ENCODE peak calls at places on chromosomes 13 and 19, in six cellular contexts. One of them, this sample, is unnamed.

GRCh38 chr19:13492128-13492527 is 14.2 kb downstream of the CACNA1A start:
- DNase-seq in HTR-8/SVneo: no peak
- DNase-seq in mesothelial cell of epicardium: no peak
- DNase-seq in CD4-positive, CD25-positive, alpha-beta regulatory T cell: no peak
- DNase-seq in RPMI7951: no peak
- DNase-seq in cardiac fibroblast: peak
- DNase-seq in this sample: no peak

GRCh38 chr13:25422153-25422552 is 50.4 kb downstream of the ATP8A2 start:
- DNase-seq in HTR-8/SVneo: no peak
- DNase-seq in mesothelial cell of epicardium: no peak
- DNase-seq in CD4-positive, CD25-positive, alpha-beta regulatory T cell: no peak
- DNase-seq in RPMI7951: no peak
- DNase-seq in cardiac fibroblast: no peak
- DNase-seq in this sample: no peak

GRCh38 chr19:18340990-18341868 is 831 bp downstream of the PGPEP1 start:
- DNase-seq in HTR-8/SVneo: peak
- DNase-seq in mesothelial cell of epicardium: no peak
- DNase-seq in CD4-positive, CD25-positive, alpha-beta regulatory T cell: peak
- DNase-seq in RPMI7951: peak
- DNase-seq in cardiac fibroblast: peak
- DNase-seq in this sample: peak

GRCh38 chr19:35856546-35857149 is at the start of gene KIRREL2:
- DNase-seq in HTR-8/SVneo: peak
- DNase-seq in mesothelial cell of epicardium: peak
- DNase-seq in CD4-positive, CD25-positive, alpha-beta regulatory T cell: no peak
- DNase-seq in RPMI7951: no peak
- DNase-seq in cardiac fibroblast: no peak
- DNase-seq in this sample: no peak

GRCh38 chr13:45718063-45718462 is 15.9 kb downstream of the CBY2 start:
- DNase-seq in HTR-8/SVneo: no peak
- DNase-seq in mesothelial cell of epicardium: no peak
- DNase-seq in CD4-positive, CD25-positive, alpha-beta regulatory T cell: peak
- DNase-seq in RPMI7951: peak
- DNase-seq in cardiac fibroblast: peak
- DNase-seq in this sample: no peak

GRCh38 chr13:114315074-114315785 is 927 bp downstream of the CHAMP1 start:
- DNase-seq in HTR-8/SVneo: no peak
- DNase-seq in mesothelial cell of epicardium: no peak
- DNase-seq in CD4-positive, CD25-positive, alpha-beta regulatory T cell: peak
- DNase-seq in RPMI7951: peak
- DNase-seq in cardiac fibroblast: no peak
- DNase-seq in this sample: peak

GRCh38 chr13:79909664-79910063 is 428.7 kb downstream of the NDFIP2 start:
- DNase-seq in HTR-8/SVneo: no peak
- DNase-seq in mesothelial cell of epicardium: no peak
- DNase-seq in CD4-positive, CD25-positive, alpha-beta regulatory T cell: no peak
- DNase-seq in RPMI7951: no peak
- DNase-seq in cardiac fibroblast: no peak
- DNase-seq in this sample: no peak

GRCh38 chr19:9857920-9858746 is 23.0 kb downstream of the PIN1 start:
- DNase-seq in HTR-8/SVneo: no peak
- DNase-seq in mesothelial cell of epicardium: no peak
- DNase-seq in CD4-positive, CD25-positive, alpha-beta regulatory T cell: peak
- DNase-seq in RPMI7951: no peak
- DNase-seq in cardiac fibroblast: peak
- DNase-seq in this sample: peak

GRCh38 chr13:114131581-114132418 is 623 bp downstream of the RASA3 start:
- DNase-seq in HTR-8/SVneo: no peak
- DNase-seq in mesothelial cell of epicardium: no peak
- DNase-seq in CD4-positive, CD25-positive, alpha-beta regulatory T cell: peak
- DNase-seq in RPMI7951: no peak
- DNase-seq in cardiac fibroblast: peak
- DNase-seq in this sample: peak

GRCh38 chr19:8307400-8307964 is 676 bp downstream of the CD320 start:
- DNase-seq in HTR-8/SVneo: no peak
- DNase-seq in mesothelial cell of epicardium: peak
- DNase-seq in CD4-positive, CD25-positive, alpha-beta regulatory T cell: no peak
- DNase-seq in RPMI7951: no peak
- DNase-seq in cardiac fibroblast: no peak
- DNase-seq in this sample: no peak

GRCh38 chr19:4909172-4909896 is at the start of gene UHRF1:
- DNase-seq in HTR-8/SVneo: peak
- DNase-seq in mesothelial cell of epicardium: no peak
- DNase-seq in CD4-positive, CD25-positive, alpha-beta regulatory T cell: no peak
- DNase-seq in RPMI7951: peak
- DNase-seq in cardiac fibroblast: peak
- DNase-seq in this sample: no peak

GRCh38 chr19:17751912-17752273 is 616 bp downstream of the FCHO1 start:
- DNase-seq in HTR-8/SVneo: no peak
- DNase-seq in mesothelial cell of epicardium: no peak
- DNase-seq in CD4-positive, CD25-positive, alpha-beta regulatory T cell: no peak
- DNase-seq in RPMI7951: no peak
- DNase-seq in cardiac fibroblast: no peak
- DNase-seq in this sample: no peak

GRCh38 chr19:13884726-13885591 is 8.0 kb downstream of the NANOS3 start:
- DNase-seq in HTR-8/SVneo: no peak
- DNase-seq in mesothelial cell of epicardium: no peak
- DNase-seq in CD4-positive, CD25-positive, alpha-beta regulatory T cell: no peak
- DNase-seq in RPMI7951: no peak
- DNase-seq in cardiac fibroblast: no peak
- DNase-seq in this sample: no peak

GRCh38 chr19:56983148-56983547 is 136.6 kb upstream of the USP29 start:
- DNase-seq in HTR-8/SVneo: no peak
- DNase-seq in mesothelial cell of epicardium: no peak
- DNase-seq in CD4-positive, CD25-positive, alpha-beta regulatory T cell: no peak
- DNase-seq in RPMI7951: no peak
- DNase-seq in cardiac fibroblast: no peak
- DNase-seq in this sample: no peak

GRCh38 chr13:65595881-65596280 is 1634.3 kb downstream of the PCDH9 start:
- DNase-seq in HTR-8/SVneo: no peak
- DNase-seq in mesothelial cell of epicardium: no peak
- DNase-seq in CD4-positive, CD25-positive, alpha-beta regulatory T cell: no peak
- DNase-seq in RPMI7951: no peak
- DNase-seq in cardiac fibroblast: peak
- DNase-seq in this sample: no peak

GRCh38 chr13:114148521-114148855 is 16.1 kb upstream of the RASA3 start:
- DNase-seq in HTR-8/SVneo: no peak
- DNase-seq in mesothelial cell of epicardium: no peak
- DNase-seq in CD4-positive, CD25-positive, alpha-beta regulatory T cell: peak
- DNase-seq in RPMI7951: no peak
- DNase-seq in cardiac fibroblast: no peak
- DNase-seq in this sample: peak

GRCh38 chr13:52849727-52850395 is 1.4 kb upstream of the PCDH8 start:
- DNase-seq in HTR-8/SVneo: no peak
- DNase-seq in mesothelial cell of epicardium: no peak
- DNase-seq in CD4-positive, CD25-positive, alpha-beta regulatory T cell: no peak
- DNase-seq in RPMI7951: no peak
- DNase-seq in cardiac fibroblast: no peak
- DNase-seq in this sample: no peak

GRCh38 chr19:56603829-56604228 is 8.7 kb downstream of the ZNF71 start:
- DNase-seq in HTR-8/SVneo: no peak
- DNase-seq in mesothelial cell of epicardium: no peak
- DNase-seq in CD4-positive, CD25-positive, alpha-beta regulatory T cell: no peak
- DNase-seq in RPMI7951: no peak
- DNase-seq in cardiac fibroblast: no peak
- DNase-seq in this sample: no peak

GRCh38 chr19:38392707-38393308 is 4.3 kb downstream of the SPRED3 start:
- DNase-seq in HTR-8/SVneo: no peak
- DNase-seq in mesothelial cell of epicardium: no peak
- DNase-seq in CD4-positive, CD25-positive, alpha-beta regulatory T cell: no peak
- DNase-seq in RPMI7951: peak
- DNase-seq in cardiac fibroblast: peak
- DNase-seq in this sample: no peak

GRCh38 chr19:55080121-55080914 is 4.6 kb downstream of the EPS8L1 start:
- DNase-seq in HTR-8/SVneo: peak
- DNase-seq in mesothelial cell of epicardium: peak
- DNase-seq in CD4-positive, CD25-positive, alpha-beta regulatory T cell: peak
- DNase-seq in RPMI7951: peak
- DNase-seq in cardiac fibroblast: peak
- DNase-seq in this sample: peak

GRCh38 chr13:59038824-59039223 is 1124.9 kb downstream of the DIAPH3 start:
- DNase-seq in HTR-8/SVneo: peak
- DNase-seq in mesothelial cell of epicardium: no peak
- DNase-seq in CD4-positive, CD25-positive, alpha-beta regulatory T cell: no peak
- DNase-seq in RPMI7951: peak
- DNase-seq in cardiac fibroblast: peak
- DNase-seq in this sample: no peak

GRCh38 chr19:4186087-4186993 is 3.9 kb downstream of the ANKRD24 start:
- DNase-seq in HTR-8/SVneo: peak
- DNase-seq in mesothelial cell of epicardium: peak
- DNase-seq in CD4-positive, CD25-positive, alpha-beta regulatory T cell: peak
- DNase-seq in RPMI7951: peak
- DNase-seq in cardiac fibroblast: peak
- DNase-seq in this sample: peak

GRCh38 chr19:44943801-44944249 is 1.8 kb downstream of the APOC4 start:
- DNase-seq in HTR-8/SVneo: no peak
- DNase-seq in mesothelial cell of epicardium: no peak
- DNase-seq in CD4-positive, CD25-positive, alpha-beta regulatory T cell: no peak
- DNase-seq in RPMI7951: peak
- DNase-seq in cardiac fibroblast: peak
- DNase-seq in this sample: no peak

GRCh38 chr13:95784161-95784880 is 107.4 kb downstream of the DNAJC3 start:
- DNase-seq in HTR-8/SVneo: peak
- DNase-seq in mesothelial cell of epicardium: no peak
- DNase-seq in CD4-positive, CD25-positive, alpha-beta regulatory T cell: no peak
- DNase-seq in RPMI7951: peak
- DNase-seq in cardiac fibroblast: peak
- DNase-seq in this sample: no peak

GRCh38 chr19:47111081-47111589 is 2.4 kb downstream of the ZC3H4 start:
- DNase-seq in HTR-8/SVneo: no peak
- DNase-seq in mesothelial cell of epicardium: no peak
- DNase-seq in CD4-positive, CD25-positive, alpha-beta regulatory T cell: peak
- DNase-seq in RPMI7951: no peak
- DNase-seq in cardiac fibroblast: no peak
- DNase-seq in this sample: peak

GRCh38 chr13:51785592-51786424 is 18.2 kb downstream of the DHRS12 start:
- DNase-seq in HTR-8/SVneo: no peak
- DNase-seq in mesothelial cell of epicardium: peak
- DNase-seq in CD4-positive, CD25-positive, alpha-beta regulatory T cell: no peak
- DNase-seq in RPMI7951: no peak
- DNase-seq in cardiac fibroblast: peak
- DNase-seq in this sample: no peak

GRCh38 chr19:45667620-45668341 is at the start of gene GIPR:
- DNase-seq in HTR-8/SVneo: peak
- DNase-seq in mesothelial cell of epicardium: no peak
- DNase-seq in CD4-positive, CD25-positive, alpha-beta regulatory T cell: no peak
- DNase-seq in RPMI7951: peak
- DNase-seq in cardiac fibroblast: peak
- DNase-seq in this sample: peak

GRCh38 chr19:13143135-13143534 is 7.0 kb downstream of the STX10 start:
- DNase-seq in HTR-8/SVneo: no peak
- DNase-seq in mesothelial cell of epicardium: no peak
- DNase-seq in CD4-positive, CD25-positive, alpha-beta regulatory T cell: no peak
- DNase-seq in RPMI7951: peak
- DNase-seq in cardiac fibroblast: peak
- DNase-seq in this sample: no peak

GRCh38 chr19:48553676-48554384 is 1.9 kb downstream of the SULT2B1 start:
- DNase-seq in HTR-8/SVneo: peak
- DNase-seq in mesothelial cell of epicardium: peak
- DNase-seq in CD4-positive, CD25-positive, alpha-beta regulatory T cell: no peak
- DNase-seq in RPMI7951: peak
- DNase-seq in cardiac fibroblast: peak
- DNase-seq in this sample: no peak

This sample was measured in central memory CD4-positive, alpha-beta T cell.